ENCODE peak calls at places on chromosomes 13 and 19, in five cellular contexts. One of them, this sample, is unnamed.
A peak's percentile ranks its signal among the peaks of the same experiment; 100 is the strongest.

GRCh38 chr13:52164989-52165388 is 5.6 kb upstream of the NEK3 start:
- DNase-seq in adrenal gland: no peak
- DNase-seq in cardiac fibroblast: no peak
- DNase-seq in foreskin fibroblast: no peak
- DNase-seq in fibroblast of the aortic adventitia: no peak
- DNase-seq in this sample: no peak

GRCh38 chr13:40348096-40348679 is 318.3 kb downstream of the FOXO1 start:
- DNase-seq in adrenal gland: no peak
- DNase-seq in cardiac fibroblast: no peak
- DNase-seq in foreskin fibroblast: no peak
- DNase-seq in fibroblast of the aortic adventitia: no peak
- DNase-seq in this sample: no peak

GRCh38 chr19:13103585-13103923 is 896 bp upstream of the LYL1 start:
- DNase-seq in adrenal gland: no peak
- DNase-seq in cardiac fibroblast: no peak
- DNase-seq in foreskin fibroblast: no peak
- DNase-seq in fibroblast of the aortic adventitia: no peak
- DNase-seq in this sample: no peak

GRCh38 chr13:107562222-107562621 is 653.1 kb downstream of the LIG4 start:
- DNase-seq in adrenal gland: no peak
- DNase-seq in cardiac fibroblast: no peak
- DNase-seq in foreskin fibroblast: no peak
- DNase-seq in fibroblast of the aortic adventitia: no peak
- DNase-seq in this sample: no peak

GRCh38 chr13:67137044-67137735 is 92.9 kb downstream of the PCDH9 start:
- DNase-seq in adrenal gland: no peak
- DNase-seq in cardiac fibroblast: peak; percentile 45
- DNase-seq in foreskin fibroblast: peak; percentile 67
- DNase-seq in fibroblast of the aortic adventitia: peak; percentile 59
- DNase-seq in this sample: no peak

GRCh38 chr13:113970810-113971470 is 2.9 kb downstream of the C13orf46 start:
- DNase-seq in adrenal gland: peak; percentile 13
- DNase-seq in cardiac fibroblast: peak; percentile 75
- DNase-seq in foreskin fibroblast: peak; percentile 60
- DNase-seq in fibroblast of the aortic adventitia: peak; percentile 67
- DNase-seq in this sample: no peak

GRCh38 chr13:75511226-75511625 is 26.4 kb downstream of the COMMD6 start:
- DNase-seq in adrenal gland: no peak
- DNase-seq in cardiac fibroblast: no peak
- DNase-seq in foreskin fibroblast: no peak
- DNase-seq in fibroblast of the aortic adventitia: no peak
- DNase-seq in this sample: no peak

GRCh38 chr19:45423033-45423588 is 606 bp downstream of the ERCC1 start:
- DNase-seq in adrenal gland: no peak
- DNase-seq in cardiac fibroblast: no peak
- DNase-seq in foreskin fibroblast: no peak
- DNase-seq in fibroblast of the aortic adventitia: no peak
- DNase-seq in this sample: no peak

GRCh38 chr19:49546825-49547565 is 19.2 kb downstream of the RCN3 start:
- DNase-seq in adrenal gland: peak; percentile 75
- DNase-seq in cardiac fibroblast: peak; percentile 94
- DNase-seq in foreskin fibroblast: peak; percentile 95
- DNase-seq in fibroblast of the aortic adventitia: peak; percentile 92
- DNase-seq in this sample: peak; percentile 74

GRCh38 chr13:74040200-74040599 is 94.0 kb downstream of the KLF12 start:
- DNase-seq in adrenal gland: no peak
- DNase-seq in cardiac fibroblast: peak; percentile 34
- DNase-seq in foreskin fibroblast: peak; percentile 37
- DNase-seq in fibroblast of the aortic adventitia: peak; percentile 17
- DNase-seq in this sample: no peak

GRCh38 chr13:29993716-29994488 is 143.5 kb upstream of the UBL3 start:
- DNase-seq in adrenal gland: no peak
- DNase-seq in cardiac fibroblast: no peak
- DNase-seq in foreskin fibroblast: peak; percentile 93
- DNase-seq in fibroblast of the aortic adventitia: peak; percentile 61
- DNase-seq in this sample: peak; percentile 39

GRCh38 chr13:33110386-33110712 is 94.1 kb downstream of the KL start:
- DNase-seq in adrenal gland: no peak
- DNase-seq in cardiac fibroblast: no peak
- DNase-seq in foreskin fibroblast: no peak
- DNase-seq in fibroblast of the aortic adventitia: no peak
- DNase-seq in this sample: no peak

GRCh38 chr13:33110713-33111413 is 94.6 kb downstream of the KL start:
- DNase-seq in adrenal gland: peak; percentile 47
- DNase-seq in cardiac fibroblast: no peak
- DNase-seq in foreskin fibroblast: peak; percentile 76
- DNase-seq in fibroblast of the aortic adventitia: peak; percentile 70
- DNase-seq in this sample: no peak

GRCh38 chr13:33109319-33109718 is 93.1 kb downstream of the KL start:
- DNase-seq in adrenal gland: no peak
- DNase-seq in cardiac fibroblast: no peak
- DNase-seq in foreskin fibroblast: peak; percentile 36
- DNase-seq in fibroblast of the aortic adventitia: peak; percentile 67
- DNase-seq in this sample: no peak

GRCh38 chr13:33108620-33109019 is 92.4 kb downstream of the KL start:
- DNase-seq in adrenal gland: no peak
- DNase-seq in cardiac fibroblast: peak; percentile 46
- DNase-seq in foreskin fibroblast: peak; percentile 81
- DNase-seq in fibroblast of the aortic adventitia: peak; percentile 83
- DNase-seq in this sample: peak; percentile 56

DNA sequence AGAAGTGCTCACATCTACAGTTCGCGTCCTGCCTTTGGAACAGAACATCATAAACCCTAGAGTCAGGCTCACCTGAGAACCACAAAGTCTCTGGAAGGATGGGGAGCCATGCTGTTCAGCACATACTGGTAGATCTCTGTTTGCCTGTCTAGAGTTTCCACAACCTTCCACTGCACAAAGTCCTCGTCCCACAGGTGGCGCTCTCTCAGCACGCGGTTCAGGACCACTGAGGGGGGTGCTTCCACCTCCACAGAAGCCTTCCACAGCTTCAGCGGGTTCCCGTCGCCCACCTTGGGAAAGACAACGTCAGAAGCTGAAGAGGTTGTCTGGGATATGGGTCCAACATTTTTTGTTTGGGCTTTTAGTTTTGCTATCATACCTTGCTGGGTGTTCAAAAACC is 93.6 kb downstream of the KL start:
- DNase-seq in adrenal gland: no peak
- DNase-seq in cardiac fibroblast: no peak
- DNase-seq in foreskin fibroblast: peak; percentile 31
- DNase-seq in fibroblast of the aortic adventitia: no peak
- DNase-seq in this sample: no peak
- TF ChIP-seq CTCF in adrenal gland: no peak
- TF ChIP-seq CTCF in cardiac fibroblast: peak; percentile 40
- TF ChIP-seq CTCF in foreskin fibroblast: peak; percentile 31
- TF ChIP-seq CTCF in fibroblast of the aortic adventitia: no peak
- TF ChIP-seq CTCF in this sample: peak; percentile 13

DNA sequence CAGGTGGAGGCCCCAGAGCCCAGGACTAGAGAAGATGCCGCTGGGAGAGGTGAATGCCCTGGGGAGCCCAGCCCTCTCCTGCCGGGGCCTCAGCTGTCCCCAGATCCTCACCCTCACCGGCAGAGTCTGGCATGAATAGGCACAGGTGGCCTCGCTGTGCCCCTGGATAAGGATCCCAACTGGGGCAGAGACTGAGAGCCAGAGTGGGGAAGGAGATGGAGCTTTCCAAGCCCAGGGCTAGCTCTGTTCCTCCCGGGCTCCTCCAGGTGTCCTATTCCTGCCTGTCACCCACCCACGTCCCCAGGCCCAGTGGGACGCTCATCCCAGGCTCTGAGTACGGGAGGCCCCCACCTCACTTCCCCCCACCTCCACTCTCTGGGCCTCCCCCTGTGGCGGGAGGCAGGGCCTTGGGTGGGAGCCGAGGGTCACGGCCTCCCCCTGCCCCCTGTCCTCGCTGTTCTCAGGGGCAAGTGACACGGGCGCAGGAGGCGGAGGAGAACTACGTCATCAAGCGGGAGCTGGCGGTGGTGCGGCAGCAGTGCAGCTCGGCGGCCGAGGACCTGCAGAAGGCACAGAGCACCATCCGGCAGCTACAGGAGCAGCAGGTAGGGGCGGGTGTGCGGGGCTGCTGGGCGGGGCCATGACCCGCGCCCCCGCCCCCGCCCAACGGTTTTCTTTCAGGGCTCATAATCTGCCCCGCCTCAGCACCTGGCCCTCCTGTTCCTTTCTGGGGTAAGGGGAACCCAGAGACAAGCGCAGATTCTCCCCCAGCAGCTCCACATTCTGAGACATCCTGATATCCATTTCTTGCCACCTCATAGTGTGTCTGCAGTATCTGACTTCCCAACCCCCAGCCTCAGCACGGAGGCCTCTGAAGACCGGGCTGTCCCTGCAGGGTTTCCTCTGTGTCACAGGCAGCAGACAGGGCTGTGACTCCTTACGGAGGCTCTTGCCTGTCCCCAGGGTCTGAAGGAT is 16.2 kb downstream of the PRR36 start:
- DNase-seq in adrenal gland: peak; percentile 13
- DNase-seq in cardiac fibroblast: no peak
- DNase-seq in foreskin fibroblast: no peak
- DNase-seq in fibroblast of the aortic adventitia: no peak
- DNase-seq in this sample: no peak
- H3K4me3 ChIP-seq in adrenal gland: no peak overlapping the region
- H3K4me3 ChIP-seq in cardiac fibroblast: no peak overlapping the region
- H3K4me3 ChIP-seq in foreskin fibroblast: no peak overlapping the region
- H3K4me3 ChIP-seq in fibroblast of the aortic adventitia: no peak overlapping the region
- H3K4me3 ChIP-seq in this sample: no peak overlapping the region

GRCh38 chr13:77492982-77493381 is 42.5 kb upstream of the SCEL start:
- DNase-seq in adrenal gland: no peak
- DNase-seq in cardiac fibroblast: peak; percentile 46
- DNase-seq in foreskin fibroblast: peak; percentile 53
- DNase-seq in fibroblast of the aortic adventitia: peak; percentile 58
- DNase-seq in this sample: no peak
- TF ChIP-seq CTCF in adrenal gland: peak; percentile 66
- TF ChIP-seq CTCF in cardiac fibroblast: peak; percentile 64
- TF ChIP-seq CTCF in foreskin fibroblast: peak; percentile 36
- TF ChIP-seq CTCF in fibroblast of the aortic adventitia: peak; percentile 68
- TF ChIP-seq CTCF in this sample: peak; percentile 34

GRCh38 chr19:8342316-8342683 is 762 bp downstream of the KANK3 start:
- DNase-seq in adrenal gland: no peak
- DNase-seq in cardiac fibroblast: no peak
- DNase-seq in foreskin fibroblast: no peak
- DNase-seq in fibroblast of the aortic adventitia: no peak
- DNase-seq in this sample: no peak
- H3K4me3 ChIP-seq in adrenal gland: no peak overlapping the region
- H3K4me3 ChIP-seq in cardiac fibroblast: peak overlapping the region; percentile 21
- H3K4me3 ChIP-seq in foreskin fibroblast: no peak overlapping the region
- H3K4me3 ChIP-seq in fibroblast of the aortic adventitia: no peak overlapping the region
- H3K4me3 ChIP-seq in this sample: no peak overlapping the region

GRCh38 chr19:15810335-15810734 is 5.1 kb downstream of the OR10H1 start:
- DNase-seq in adrenal gland: no peak
- DNase-seq in cardiac fibroblast: no peak
- DNase-seq in foreskin fibroblast: no peak
- DNase-seq in fibroblast of the aortic adventitia: no peak
- DNase-seq in this sample: no peak
- TF ChIP-seq CTCF in adrenal gland: no peak
- TF ChIP-seq CTCF in cardiac fibroblast: no peak
- TF ChIP-seq CTCF in foreskin fibroblast: no peak
- TF ChIP-seq CTCF in fibroblast of the aortic adventitia: no peak
- TF ChIP-seq CTCF in this sample: no peak

This sample was measured in BJ.